ENCODE peak calls at places on chromosomes 11 and 22, in eight cellular contexts. F is GM23248; W is activated T-cell treated with anti-CD3 and anti-CD28 coated beads, Interleukin-2, amount 50 U/mL, for 4 hours; H is NAMALWA; Y is aorta; G is kidney; O is iPS DF 19.7; U is nephron progenitor cell. I is an unnamed sample.

GRCh38 chr22:20298803-20299735 is 20.8 kb downstream of the DGCR6L start:
- DNase-seq in F (peak; percentile 85), W (peak; percentile 95), H (peak; percentile 88), Y (peak; percentile 88), G (peak; percentile 94), O (no peak), U (peak; percentile 98), I (peak; percentile 95)

GRCh38 chr11:35330924-35331323 is 88.4 kb downstream of the SLC1A2 start:
- DNase-seq in F (no peak), W (peak; percentile 29), H (no peak), Y (no peak), G (no peak), O (no peak), U (no peak), I (no peak)

GRCh38 chr11:120037111-120037510 is 100.8 kb downstream of the TRIM29 start:
- DNase-seq in F (no peak), W (no peak), H (no peak), Y (no peak), G (no peak), O (no peak), U (no peak), I (no peak)

GRCh38 chr11:81644239-81644840 is 1089.3 kb downstream of the FAM181B start:
- DNase-seq in F (peak; percentile 73), W (no peak), H (peak; percentile 75), Y (no peak), G (no peak), O (no peak), U (peak; percentile 35), I (peak; percentile 33)

GRCh38 chr11:134120921-134121526 is 52.2 kb downstream of the JAM3 start:
- DNase-seq in F (peak; percentile 79), W (no peak), H (no peak), Y (peak; percentile 55), G (peak; percentile 59), O (no peak), U (no peak), I (peak; percentile 61)

GRCh38 chr11:33258631-33259184 is 1.5 kb downstream of the HIPK3 start:
- DNase-seq in F (peak; percentile 64), W (no peak), H (peak; percentile 77), Y (no peak), G (no peak), O (no peak), U (no peak), I (no peak)

GRCh38 chr22:26558246-26558895 is 31.6 kb downstream of the TPST2 start:
- DNase-seq in F (peak; percentile 34), W (no peak), H (no peak), Y (no peak), G (no peak), O (no peak), U (no peak), I (no peak)

GRCh38 chr11:60910281-60910687 is 3.7 kb upstream of the TMEM109 start:
- DNase-seq in F (no peak), W (no peak), H (peak; percentile 61), Y (peak; percentile 69), G (no peak), O (no peak), U (no peak), I (no peak)

GRCh38 chr11:31806944-31807790 is 4.0 kb downstream of the PAX6 start:
- DNase-seq in F (no peak), W (no peak), H (no peak), Y (no peak), G (no peak), O (no peak), U (no peak), I (peak; percentile 20)

GRCh38 chr11:130071211-130071712 is 1.6 kb downstream of the APLP2 start:
- DNase-seq in F (peak; percentile 65), W (no peak), H (peak; percentile 51), Y (no peak), G (no peak), O (no peak), U (no peak), I (no peak)

GRCh38 chr22:45263790-45264269 is 20.9 kb upstream of the UPK3A start:
- DNase-seq in F (peak; percentile 94), W (no peak), H (no peak), Y (peak; percentile 85), G (peak; percentile 92), O (peak; percentile 40), U (peak; percentile 70), I (peak; percentile 94)

GRCh38 chr11:68330700-68331337 is 18.4 kb downstream of the LRP5 start:
- DNase-seq in F (no peak), W (no peak), H (no peak), Y (no peak), G (no peak), O (no peak), U (no peak), I (peak; percentile 47)

GRCh38 chr22:49616356-49617231 is 211.1 kb downstream of the BRD1 start:
- DNase-seq in F (no peak), W (no peak), H (no peak), Y (no peak), G (peak; percentile 72), O (no peak), U (no peak), I (no peak)

GRCh38 chr11:73137262-73137941 is 4.7 kb downstream of the FCHSD2 start:
- DNase-seq in F (no peak), W (no peak), H (peak; percentile 40), Y (no peak), G (no peak), O (no peak), U (no peak), I (no peak)

GRCh38 chr11:45771194-45771941 is 33.6 kb upstream of the SLC35C1 start:
- DNase-seq in F (peak; percentile 76), W (peak; percentile 63), H (peak; percentile 84), Y (peak; percentile 74), G (peak; percentile 73), O (no peak), U (peak; percentile 87), I (peak; percentile 74)

GRCh38 chr11:86874314-86875056 is 74.1 kb downstream of the PRSS23 start:
- DNase-seq in F (peak; percentile 41), W (no peak), H (no peak), Y (no peak), G (no peak), O (no peak), U (no peak), I (no peak)

GRCh38 chr11:114322934-114323333 is 26.7 kb downstream of the NNMT start:
- DNase-seq in F (peak; percentile 1), W (no peak), H (no peak), Y (no peak), G (no peak), O (no peak), U (no peak), I (no peak)

GRCh38 chr11:57348636-57349323 is 10.6 kb downstream of the P2RX3 start:
- DNase-seq in F (peak; percentile 51), W (no peak), H (no peak), Y (no peak), G (no peak), O (no peak), U (no peak), I (no peak)

GRCh38 chr11:61586792-61587430 is 6.0 kb upstream of the SYT7 start:
- DNase-seq in F (no peak), W (no peak), H (no peak), Y (no peak), G (no peak), O (no peak), U (no peak), I (no peak)

GRCh38 chr11:117876341-117877119 is at the start of gene FXYD6:
- DNase-seq in F (peak; percentile 17), W (no peak), H (no peak), Y (no peak), G (peak; percentile 94), O (no peak), U (peak; percentile 78), I (peak; percentile 95)

GRCh38 chr11:115612331-115612730 is 108.1 kb upstream of the CADM1 start:
- DNase-seq in F (peak; percentile 16), W (no peak), H (no peak), Y (no peak), G (no peak), O (peak; percentile 40), U (no peak), I (no peak)

GRCh38 chr11:44936527-44936926 is 14.2 kb downstream of the TP53I11 start:
- DNase-seq in F (peak; percentile 76), W (peak; percentile 85), H (peak; percentile 89), Y (peak; percentile 87), G (peak; percentile 88), O (no peak), U (peak; percentile 81), I (peak; percentile 91)

GRCh38 chr11:83836883-83837654 is 550.9 kb upstream of the CCDC90B start:
- DNase-seq in F (peak; percentile 74), W (no peak), H (peak; percentile 77), Y (no peak), G (no peak), O (peak; percentile 42), U (peak; percentile 53), I (peak; percentile 69)

GRCh38 chr11:85863855-85864254 is 8.7 kb downstream of the CCDC83 start:
- DNase-seq in F (no peak), W (no peak), H (no peak), Y (no peak), G (no peak), O (no peak), U (no peak), I (no peak)

I was measured in SK-N-SH.